ENCODE peak calls at places on chromosome 13, in five cellular contexts. One of them, this sample, is unnamed.

GRCh38 chr13:88602786-88603777 is 931.9 kb downstream of the SLITRK5 start:
- DNase-seq in stimulated activated CD4-positive, alpha-beta T cell treated with anti-CD3 and anti-CD28 coated beads, Interleukin-15, amount 100 ng/mL, for 48 hours: no peak
- DNase-seq in left ventricle myocardium inferior: no peak
- DNase-seq in endothelial cell: no peak
- DNase-seq in transverse colon: no peak
- DNase-seq in this sample: no peak

GRCh38 chr13:112926993-112927392 is 42.0 kb upstream of the MCF2L start:
- DNase-seq in stimulated activated CD4-positive, alpha-beta T cell treated with anti-CD3 and anti-CD28 coated beads, Interleukin-15, amount 100 ng/mL, for 48 hours: no peak
- DNase-seq in left ventricle myocardium inferior: no peak
- DNase-seq in endothelial cell: no peak
- DNase-seq in transverse colon: no peak
- DNase-seq in this sample: no peak

GRCh38 chr13:110218601-110219201 is 88.3 kb downstream of the COL4A1 start:
- DNase-seq in stimulated activated CD4-positive, alpha-beta T cell treated with anti-CD3 and anti-CD28 coated beads, Interleukin-15, amount 100 ng/mL, for 48 hours: no peak
- DNase-seq in left ventricle myocardium inferior: no peak
- DNase-seq in endothelial cell: no peak
- DNase-seq in transverse colon: no peak
- DNase-seq in this sample: no peak

GRCh38 chr13:47008318-47008717 is 111.5 kb upstream of the HTR2A start:
- DNase-seq in stimulated activated CD4-positive, alpha-beta T cell treated with anti-CD3 and anti-CD28 coated beads, Interleukin-15, amount 100 ng/mL, for 48 hours: no peak
- DNase-seq in left ventricle myocardium inferior: no peak
- DNase-seq in endothelial cell: no peak
- DNase-seq in transverse colon: no peak
- DNase-seq in this sample: no peak

GRCh38 chr13:60213236-60213746 is 49.6 kb upstream of the DIAPH3 start:
- DNase-seq in stimulated activated CD4-positive, alpha-beta T cell treated with anti-CD3 and anti-CD28 coated beads, Interleukin-15, amount 100 ng/mL, for 48 hours: no peak
- DNase-seq in left ventricle myocardium inferior: no peak
- DNase-seq in endothelial cell: no peak
- DNase-seq in transverse colon: no peak
- DNase-seq in this sample: no peak

GRCh38 chr13:95319551-95320274 is 18.5 kb upstream of the ABCC4 start:
- DNase-seq in stimulated activated CD4-positive, alpha-beta T cell treated with anti-CD3 and anti-CD28 coated beads, Interleukin-15, amount 100 ng/mL, for 48 hours: no peak
- DNase-seq in left ventricle myocardium inferior: no peak
- DNase-seq in endothelial cell: no peak
- DNase-seq in transverse colon: no peak
- DNase-seq in this sample: no peak

GRCh38 chr13:25169951-25170553 is 2.0 kb downstream of the AMER2 start:
- DNase-seq in stimulated activated CD4-positive, alpha-beta T cell treated with anti-CD3 and anti-CD28 coated beads, Interleukin-15, amount 100 ng/mL, for 48 hours: no peak
- DNase-seq in left ventricle myocardium inferior: no peak
- DNase-seq in endothelial cell: no peak
- DNase-seq in transverse colon: no peak
- DNase-seq in this sample: no peak

GRCh38 chr13:22447132-22447886 is 733.5 kb upstream of the SGCG start:
- DNase-seq in stimulated activated CD4-positive, alpha-beta T cell treated with anti-CD3 and anti-CD28 coated beads, Interleukin-15, amount 100 ng/mL, for 48 hours: no peak
- DNase-seq in left ventricle myocardium inferior: no peak
- DNase-seq in endothelial cell: no peak
- DNase-seq in transverse colon: no peak
- DNase-seq in this sample: no peak

GRCh38 chr13:110356362-110356761 is 49.3 kb downstream of the COL4A2 start:
- DNase-seq in stimulated activated CD4-positive, alpha-beta T cell treated with anti-CD3 and anti-CD28 coated beads, Interleukin-15, amount 100 ng/mL, for 48 hours: no peak
- DNase-seq in left ventricle myocardium inferior: no peak
- DNase-seq in endothelial cell: no peak
- DNase-seq in transverse colon: no peak
- DNase-seq in this sample: no peak

GRCh38 chr13:21676611-21677021 is 5.7 kb downstream of the FGF9 start:
- DNase-seq in stimulated activated CD4-positive, alpha-beta T cell treated with anti-CD3 and anti-CD28 coated beads, Interleukin-15, amount 100 ng/mL, for 48 hours: no peak
- DNase-seq in left ventricle myocardium inferior: no peak
- DNase-seq in endothelial cell: peak; percentile 45
- DNase-seq in transverse colon: peak; percentile 42
- DNase-seq in this sample: peak; percentile 55

GRCh38 chr13:34258646-34259386 is 440.9 kb downstream of the RFC3 start:
- DNase-seq in stimulated activated CD4-positive, alpha-beta T cell treated with anti-CD3 and anti-CD28 coated beads, Interleukin-15, amount 100 ng/mL, for 48 hours: no peak
- DNase-seq in left ventricle myocardium inferior: no peak
- DNase-seq in endothelial cell: no peak
- DNase-seq in transverse colon: no peak
- DNase-seq in this sample: no peak

GRCh38 chr13:43986395-43986794 is 106.7 kb downstream of the LACC1 start:
- DNase-seq in stimulated activated CD4-positive, alpha-beta T cell treated with anti-CD3 and anti-CD28 coated beads, Interleukin-15, amount 100 ng/mL, for 48 hours: no peak
- DNase-seq in left ventricle myocardium inferior: no peak
- DNase-seq in endothelial cell: no peak
- DNase-seq in transverse colon: no peak
- DNase-seq in this sample: no peak

GRCh38 chr13:64912141-64912540 is 2318.0 kb downstream of the PCDH9 start:
- DNase-seq in stimulated activated CD4-positive, alpha-beta T cell treated with anti-CD3 and anti-CD28 coated beads, Interleukin-15, amount 100 ng/mL, for 48 hours: no peak
- DNase-seq in left ventricle myocardium inferior: no peak
- DNase-seq in endothelial cell: no peak
- DNase-seq in transverse colon: no peak
- DNase-seq in this sample: no peak

GRCh38 chr13:113437408-113438010 is 15.8 kb downstream of the ADPRHL1 start:
- DNase-seq in stimulated activated CD4-positive, alpha-beta T cell treated with anti-CD3 and anti-CD28 coated beads, Interleukin-15, amount 100 ng/mL, for 48 hours: no peak
- DNase-seq in left ventricle myocardium inferior: no peak
- DNase-seq in endothelial cell: no peak
- DNase-seq in transverse colon: no peak
- DNase-seq in this sample: peak; percentile 46

GRCh38 chr13:111241006-111241755 is 79.3 kb upstream of the TEX29 start:
- DNase-seq in stimulated activated CD4-positive, alpha-beta T cell treated with anti-CD3 and anti-CD28 coated beads, Interleukin-15, amount 100 ng/mL, for 48 hours: no peak
- DNase-seq in left ventricle myocardium inferior: no peak
- DNase-seq in endothelial cell: no peak
- DNase-seq in transverse colon: no peak
- DNase-seq in this sample: no peak